ENCODE peak calls at places on chromosomes 4 and X, in five cellular contexts. R, H, A, S and U are unnamed samples.

GRCh38 chr4:1305781-1306455 is 16.2 kb downstream of the MAEA start:
- DNase-seq in R (no peak), H (no peak), A (no peak), S (no peak), U (no peak)

GRCh38 chr4:139511320-139511719 is 44.7 kb downstream of the SETD7 start:
- DNase-seq in R (no peak), H (no peak), A (no peak), S (no peak), U (peak)

GRCh38 chr4:179145746-179146530 is 1703.7 kb upstream of the AGA start:
- DNase-seq in R (no peak), H (no peak), A (peak), S (peak), U (peak)

GRCh38 chr4:44235897-44236296 is 212.7 kb downstream of the KCTD8 start:
- DNase-seq in R (no peak), H (peak), A (no peak), S (no peak), U (peak)

GRCh38 chr4:145047151-145047550 is 50.8 kb downstream of the ANAPC10 start:
- DNase-seq in R (no peak), H (no peak), A (no peak), S (no peak), U (no peak)

GRCh38 chr4:100789991-100790390 is 272.2 kb upstream of the EMCN start:
- DNase-seq in R (no peak), H (no peak), A (no peak), S (no peak), U (no peak)

GRCh38 chr4:128345650-128346049 is 58.0 kb upstream of the PGRMC2 start:
- DNase-seq in R (no peak), H (no peak), A (no peak), S (no peak), U (no peak)

GRCh38 chrX:134836497-134836968 is 154.3 kb upstream of the SMIM10 start:
- DNase-seq in R (no peak), H (no peak), A (peak), S (peak), U (no peak)

GRCh38 chr4:127917151-127917550 is 36.5 kb downstream of the PLK4 start:
- DNase-seq in R (no peak), H (no peak), A (no peak), S (no peak), U (no peak)

GRCh38 chr4:6229095-6229494 is 28.7 kb upstream of the JAKMIP1 start:
- DNase-seq in R (no peak), H (peak), A (no peak), S (no peak), U (no peak)

GRCh38 chr4:6231663-6232165 is 31.4 kb upstream of the JAKMIP1 start:
- DNase-seq in R (no peak), H (no peak), A (no peak), S (no peak), U (no peak)

GRCh38 chr4:6230827-6231662 is 30.7 kb upstream of the JAKMIP1 start:
- DNase-seq in R (no peak), H (peak), A (no peak), S (no peak), U (no peak)

GRCh38 chr4:6229671-6230501 is 29.5 kb upstream of the JAKMIP1 start:
- DNase-seq in R (no peak), H (peak), A (no peak), S (no peak), U (no peak)

DNA sequence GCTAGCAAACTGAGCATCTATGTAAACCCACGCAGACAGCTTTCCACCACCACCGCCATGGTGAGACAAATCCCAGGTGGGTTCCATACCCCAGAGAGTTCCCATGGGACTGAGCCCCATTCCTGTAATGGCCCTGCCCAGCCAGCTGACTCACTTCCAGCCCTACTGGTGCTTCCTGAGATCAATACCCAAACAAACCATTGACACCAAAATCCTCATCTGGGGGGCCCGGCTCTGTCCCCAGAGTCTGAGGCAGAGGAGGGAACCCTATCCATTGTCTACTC is 30.1 kb upstream of the JAKMIP1 start:
- DNase-seq in R (no peak), H (no peak), A (no peak), S (no peak), U (no peak)
- H4K8ac ChIP-seq in R (no peak), H (no peak), A (no peak), S (no peak), U (no peak)

DNA sequence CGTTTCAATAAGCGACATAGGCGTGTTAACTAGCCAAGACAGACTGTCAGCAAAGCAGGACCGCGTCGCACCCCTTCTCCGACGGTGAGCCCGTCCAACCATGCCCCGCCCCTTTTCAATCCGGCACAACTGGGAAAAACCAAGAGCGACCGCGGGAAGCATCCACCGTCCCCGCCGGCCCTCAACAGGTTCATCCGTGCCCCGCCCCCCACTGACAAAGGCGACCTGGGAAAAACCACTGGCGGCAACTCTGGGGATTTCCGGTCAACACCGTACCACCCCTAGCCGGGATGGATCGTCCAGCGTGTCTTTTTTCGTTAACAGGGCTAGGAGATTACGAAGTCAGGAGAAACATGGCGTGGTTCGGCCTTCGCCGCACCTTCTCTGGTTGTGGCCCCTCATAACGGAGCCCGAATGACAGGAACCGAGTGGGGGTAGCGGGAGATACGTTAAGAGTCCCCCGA is 379 bp downstream of the TIMM17B start:
- DNase-seq in R (peak), H (peak), A (peak), S (peak), U (peak)
- H2AK5ac ChIP-seq in R (no peak), H (no peak), A (peak), S (peak), U (no peak)

GRCh38 chr4:105473340-105474109 is at the start of gene PPA2:
- DNase-seq in R (peak), H (peak), A (peak), S (peak), U (peak)
- H4K8ac ChIP-seq in R (no peak), H (no peak), A (peak), S (peak), U (no peak)

DNA sequence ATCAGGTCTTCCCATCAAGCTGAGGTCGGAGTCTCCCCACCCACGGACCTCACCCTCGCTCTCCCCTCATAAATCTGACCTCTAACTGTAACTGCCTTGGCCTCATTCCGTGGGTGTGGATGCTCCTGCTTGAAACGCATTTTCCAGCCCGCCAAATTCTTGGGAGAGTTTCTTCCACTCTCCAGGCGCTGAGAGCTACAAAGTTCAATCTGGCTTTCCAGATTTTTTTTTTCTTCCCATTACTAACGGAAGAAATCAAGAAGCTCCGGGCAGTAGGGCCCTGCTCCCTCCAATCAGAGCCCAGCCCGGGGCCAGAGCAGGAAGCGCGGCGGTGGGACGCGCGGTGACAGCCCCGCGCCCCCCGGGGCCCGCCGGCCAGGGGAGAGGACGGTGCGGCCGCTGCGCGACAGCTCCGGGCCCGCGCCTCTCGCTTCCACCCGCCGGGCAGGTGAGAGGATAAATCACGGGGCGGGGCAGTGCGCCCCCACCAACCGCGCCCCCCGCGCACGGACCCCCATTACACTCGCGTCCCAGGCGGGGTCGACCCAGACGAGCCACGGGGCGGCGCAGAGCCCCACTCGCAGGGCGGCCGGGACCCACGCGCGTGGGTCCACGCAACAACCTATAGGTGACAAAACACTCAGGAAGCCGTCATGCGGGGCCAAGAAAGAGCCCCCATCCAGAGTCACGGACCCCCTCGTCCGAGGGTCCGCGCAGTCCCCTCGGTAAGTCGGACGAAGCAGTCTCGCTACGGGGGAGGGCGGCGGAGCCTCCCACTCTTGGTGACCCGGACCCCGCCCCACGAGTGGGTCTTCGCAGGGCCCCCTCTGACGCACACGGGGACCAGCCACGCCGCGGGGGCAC is 916 bp downstream of the AFAP1 start:
- DNase-seq in R (no peak), H (no peak), A (peak), S (peak), U (peak)
- H2AK5ac ChIP-seq in R (peak), H (no peak), A (no peak), S (peak), U (no peak)

DNA sequence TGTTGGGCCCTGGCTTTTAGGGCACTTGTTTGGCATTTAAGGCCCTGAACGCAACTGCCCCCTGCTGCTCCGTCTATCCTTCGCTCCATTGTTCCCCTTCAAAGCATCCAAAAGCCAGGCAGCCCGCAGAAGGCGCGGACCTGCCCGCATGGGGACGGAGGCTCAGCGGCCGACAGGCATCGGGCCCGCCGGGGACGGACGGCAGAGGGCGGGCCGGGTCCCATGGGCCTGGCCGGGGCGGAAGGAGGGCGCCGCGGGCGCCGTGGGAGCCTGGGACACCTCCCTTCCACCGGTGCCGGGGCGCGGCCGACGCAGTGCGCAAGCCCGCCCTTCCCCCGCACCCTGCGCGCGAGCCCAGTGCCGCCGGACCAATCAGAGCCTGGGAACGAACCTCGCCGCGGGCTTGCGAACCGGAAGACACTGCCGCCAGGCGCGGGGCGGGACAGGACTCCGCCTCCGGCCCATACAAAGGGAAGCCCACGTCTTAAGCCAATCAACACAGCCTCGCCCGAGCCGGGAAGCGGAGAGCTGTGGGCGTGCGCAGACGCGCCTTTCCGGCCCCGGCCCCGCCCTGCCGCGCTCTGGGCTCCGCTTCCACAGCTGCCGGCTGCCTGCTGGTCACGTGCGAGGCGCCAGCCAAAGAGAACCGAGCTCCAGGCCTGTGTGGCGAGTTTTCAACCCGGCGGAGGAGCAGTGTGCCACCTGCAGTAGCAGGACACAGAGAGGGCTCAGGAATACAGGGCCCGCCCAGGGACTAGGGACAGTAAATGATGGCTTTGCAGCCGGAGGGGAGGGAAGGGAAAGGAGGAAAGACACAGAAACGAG is 2.1 kb upstream of the ARHGAP4 start:
- DNase-seq in R (peak), H (peak), A (peak), S (peak), U (peak)
- H4K8ac ChIP-seq in R (no peak), H (no peak), A (peak), S (peak), U (no peak)

GRCh38 chr4:41213563-41214157 is 682 bp downstream of the APBB2 start:
- DNase-seq in R (no peak), H (no peak), A (peak), S (no peak), U (no peak)
- H2AK5ac ChIP-seq in R (no peak), H (no peak), A (no peak), S (peak), U (no peak)

DNA sequence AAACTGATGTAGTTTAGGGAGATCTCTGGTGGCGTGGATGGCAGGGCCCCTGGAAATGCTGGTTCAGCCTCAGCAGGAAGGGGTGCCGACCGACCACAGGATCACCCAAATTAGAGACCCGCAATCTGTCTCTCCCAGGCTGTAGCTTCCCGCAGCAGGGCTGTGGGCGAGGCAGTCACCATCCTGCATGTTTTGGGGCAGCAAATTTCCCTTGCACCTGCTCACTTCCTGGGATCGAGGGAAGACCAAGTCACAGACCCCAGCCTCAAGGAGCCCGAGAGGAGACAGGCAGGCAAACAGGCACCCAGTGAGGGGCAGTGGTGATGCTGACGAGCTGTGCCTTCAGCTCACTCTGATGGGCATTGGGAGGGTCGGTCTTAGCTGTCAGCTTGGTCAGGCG is 21.2 kb upstream of the GPR78 start:
- DNase-seq in R (no peak), H (no peak), A (no peak), S (no peak), U (no peak)
- H4K8ac ChIP-seq in R (no peak), H (no peak), A (no peak), S (no peak), U (no peak)

GRCh38 chrX:71117358-71117757 is 1.0 kb upstream of the MED12 start:
- DNase-seq in R (no peak), H (no peak), A (no peak), S (no peak), U (no peak)

GRCh38 chrX:71118032-71118984 is at the start of gene MED12:
- DNase-seq in R (peak), H (peak), A (peak), S (peak), U (peak)

DNA sequence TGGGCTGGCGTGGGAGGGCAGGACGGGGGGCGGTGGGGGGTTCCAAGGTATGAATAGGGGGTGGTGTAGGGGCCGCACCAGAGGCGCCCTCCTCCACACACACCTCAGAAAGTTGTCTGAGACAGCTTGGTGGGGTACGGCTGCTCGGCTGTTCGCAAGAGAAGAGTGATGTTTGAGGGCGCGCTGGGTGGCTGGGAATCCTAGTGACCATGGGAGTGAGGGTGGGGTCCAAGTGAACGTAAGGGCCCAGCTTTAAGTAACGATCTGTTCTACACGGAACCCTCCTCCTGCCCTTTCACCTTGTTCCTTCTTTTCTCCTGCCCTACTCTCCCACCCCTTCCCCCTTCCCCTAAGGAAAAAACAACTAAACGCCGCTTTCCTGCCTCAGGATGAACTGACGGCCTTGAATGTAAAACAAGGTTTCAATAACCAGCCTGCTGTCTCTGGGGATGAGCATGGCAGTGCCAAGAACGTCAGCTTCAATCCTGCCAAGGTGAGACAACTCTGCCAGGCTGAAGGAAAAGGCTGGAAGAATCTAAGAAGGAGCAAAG is 664 bp downstream of the MED12 start:
- DNase-seq in R (no peak), H (no peak), A (no peak), S (no peak), U (no peak)
- H2AK5ac ChIP-seq in R (no peak), H (no peak), A (no peak), S (peak), U (no peak)

DNA sequence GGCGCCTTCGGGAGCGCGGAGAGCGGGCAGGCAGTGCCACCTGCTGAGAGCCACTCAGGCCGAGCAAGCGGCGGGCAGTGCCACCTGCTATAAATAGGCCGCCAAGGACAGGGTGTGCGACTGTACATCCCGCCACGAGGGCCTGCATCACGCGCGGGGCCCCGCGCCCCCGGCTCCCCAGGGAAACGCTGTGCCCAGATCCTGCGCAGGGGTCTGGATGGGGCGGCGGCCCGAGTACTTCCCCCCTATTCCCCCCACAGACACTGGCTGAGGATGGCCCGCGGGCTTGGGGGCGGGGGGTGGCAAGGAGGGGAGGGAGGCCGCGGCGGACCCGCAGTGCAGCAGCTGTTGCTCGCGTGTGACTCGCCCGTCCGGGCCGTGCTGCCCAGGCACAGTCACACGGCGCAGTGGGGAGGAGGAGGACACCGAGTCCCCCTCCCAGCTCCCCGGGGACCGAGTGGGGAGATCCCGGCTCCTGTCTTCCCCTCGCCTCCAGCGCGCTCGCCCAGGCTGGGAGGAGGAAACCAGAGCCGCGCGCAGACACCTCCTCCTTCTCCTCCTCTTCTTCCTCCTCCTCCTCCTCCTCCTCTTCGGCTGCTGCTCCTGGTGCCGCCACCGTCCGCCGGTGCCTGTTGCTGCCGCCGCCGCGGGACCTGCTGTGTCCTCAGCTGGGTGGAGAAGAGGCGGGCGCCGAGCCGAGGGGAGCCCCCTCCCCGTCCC is at the start of gene TBC1D1:
- DNase-seq in R (peak), H (peak), A (peak), S (no peak), U (peak)
- H4K8ac ChIP-seq in R (no peak), H (no peak), A (no peak), S (no peak), U (no peak)

GRCh38 chr4:153207027-153207426 is 2.8 kb downstream of the TRIM2 start:
- DNase-seq in R (no peak), H (peak), A (no peak), S (no peak), U (peak)

GRCh38 chr4:153205757-153206156 is 1.5 kb downstream of the TRIM2 start:
- DNase-seq in R (no peak), H (peak), A (peak), S (no peak), U (peak)

GRCh38 chr4:153204247-153205027 is at the start of gene TRIM2:
- DNase-seq in R (no peak), H (peak), A (peak), S (peak), U (peak)

GRCh38 chr4:153206534-153206933 is 2.3 kb downstream of the TRIM2 start:
- DNase-seq in R (peak), H (peak), A (no peak), S (no peak), U (peak)

DNA sequence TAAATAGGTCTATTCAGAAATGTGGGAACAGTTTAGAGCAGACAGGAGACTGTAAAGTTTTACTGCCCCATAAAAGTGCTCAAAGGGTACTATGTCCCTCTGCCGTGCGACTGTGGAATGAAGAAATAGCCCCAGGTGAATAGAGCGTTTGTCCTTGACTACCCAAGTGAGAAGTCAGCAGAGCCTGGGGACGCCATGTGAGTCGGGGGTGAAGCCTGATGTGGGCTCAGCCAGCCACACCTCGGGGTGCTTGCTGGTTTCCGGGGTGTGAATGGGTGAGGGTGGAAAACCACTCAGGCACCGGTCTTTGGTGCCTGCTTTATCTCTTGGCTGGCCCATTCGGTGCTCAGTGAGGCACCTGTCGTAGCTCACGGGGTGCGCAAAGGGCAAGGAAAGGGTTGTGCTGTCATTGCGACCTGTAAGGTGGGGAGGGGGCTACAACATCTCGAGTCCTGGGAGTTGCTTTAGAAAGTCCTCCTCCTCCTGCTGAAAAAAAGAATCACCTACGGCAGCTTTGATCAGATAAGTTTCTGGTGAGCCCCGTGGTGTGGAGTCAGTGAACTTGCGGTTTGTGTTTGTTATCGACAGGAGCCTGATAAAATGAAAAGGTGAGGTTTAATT is 895 bp downstream of the TRIM2 start:
- DNase-seq in R (no peak), H (peak), A (no peak), S (no peak), U (peak)
- H2AK5ac ChIP-seq in R (no peak), H (no peak), A (peak), S (no peak), U (no peak)